ENCODE peak calls at places on chromosomes 1 and 21, in four cellular contexts. One of them, this sample, is unnamed.

GRCh38 chr21:42381347-42381984 is 14.4 kb downstream of the TMPRSS3 start:
- DNase-seq in activated CD8-positive, alpha-beta memory T cell treated with anti-CD3 and anti-CD28 coated beads for 4 hours: no peak
- DNase-seq in GM12864: no peak
- DNase-seq in hippocampal formation: no peak
- DNase-seq in this sample: no peak

GRCh38 chr1:158607296-158607695 is 2.2 kb downstream of the OR10Z1 start:
- DNase-seq in activated CD8-positive, alpha-beta memory T cell treated with anti-CD3 and anti-CD28 coated beads for 4 hours: no peak
- DNase-seq in GM12864: no peak
- DNase-seq in hippocampal formation: no peak
- DNase-seq in this sample: no peak

GRCh38 chr21:33419538-33420123 is 16.4 kb downstream of the IFNGR2 start:
- DNase-seq in activated CD8-positive, alpha-beta memory T cell treated with anti-CD3 and anti-CD28 coated beads for 4 hours: no peak
- DNase-seq in GM12864: no peak
- DNase-seq in hippocampal formation: no peak
- DNase-seq in this sample: no peak

GRCh38 chr1:11802616-11802972 is 3.2 kb downstream of the MTHFR start:
- DNase-seq in activated CD8-positive, alpha-beta memory T cell treated with anti-CD3 and anti-CD28 coated beads for 4 hours: no peak
- DNase-seq in GM12864: no peak
- DNase-seq in hippocampal formation: no peak
- DNase-seq in this sample: no peak

GRCh38 chr1:217315346-217315745 is 315.5 kb downstream of the GPATCH2 start:
- DNase-seq in activated CD8-positive, alpha-beta memory T cell treated with anti-CD3 and anti-CD28 coated beads for 4 hours: no peak
- DNase-seq in GM12864: no peak
- DNase-seq in hippocampal formation: no peak
- DNase-seq in this sample: no peak

GRCh38 chr1:145957443-145958319 is at the start of gene LIX1L:
- DNase-seq in activated CD8-positive, alpha-beta memory T cell treated with anti-CD3 and anti-CD28 coated beads for 4 hours: peak; percentile 85
- DNase-seq in GM12864: peak; percentile 89
- DNase-seq in hippocampal formation: peak; percentile 99
- DNase-seq in this sample: peak; percentile 98

GRCh38 chr1:168893359-168893791 is 164.4 kb upstream of the DPT start:
- DNase-seq in activated CD8-positive, alpha-beta memory T cell treated with anti-CD3 and anti-CD28 coated beads for 4 hours: no peak
- DNase-seq in GM12864: no peak
- DNase-seq in hippocampal formation: no peak
- DNase-seq in this sample: no peak

GRCh38 chr1:44594871-44595735 is 79.2 kb downstream of the TMEM53 start:
- DNase-seq in activated CD8-positive, alpha-beta memory T cell treated with anti-CD3 and anti-CD28 coated beads for 4 hours: peak; percentile 50
- DNase-seq in GM12864: no peak
- DNase-seq in hippocampal formation: peak; percentile 41
- DNase-seq in this sample: no peak

GRCh38 chr1:29969576-29969975 is 733.3 kb downstream of the PTPRU start:
- DNase-seq in activated CD8-positive, alpha-beta memory T cell treated with anti-CD3 and anti-CD28 coated beads for 4 hours: no peak
- DNase-seq in GM12864: no peak
- DNase-seq in hippocampal formation: no peak
- DNase-seq in this sample: no peak

This sample was measured in SIG-M5.